ENCODE peak calls at places on chromosomes 3 and 15, in five cellular contexts. N is kidney epithelial cell, G is BJ, H is lower lobe of right lung, T is right cardiac atrium. P is an unnamed sample.

GRCh38 chr3:15726881-15727280 is 70.9 kb downstream of the ANKRD28 start:
- DNase-seq in N (no peak), G (no peak), H (no peak), T (no peak), P (no peak)

GRCh38 chr3:148332509-148332908 is 365.2 kb upstream of the AGTR1 start:
- DNase-seq in N (no peak), G (no peak), H (no peak), T (no peak), P (no peak)

GRCh38 chr15:40958146-40958545 is 4.9 kb downstream of the CHAC1 start:
- DNase-seq in N (no peak), G (no peak), H (no peak), T (no peak), P (no peak)

GRCh38 chr15:47513496-47513895 is 203.8 kb upstream of the SEMA6D start:
- DNase-seq in N (no peak), G (no peak), H (no peak), T (no peak), P (no peak)

GRCh38 chr3:117665311-117665710 is 955.7 kb downstream of the TUSC7 start:
- DNase-seq in N (no peak), G (no peak), H (peak), T (no peak), P (peak)

GRCh38 chr15:37101634-37102314 is 1.4 kb upstream of the MEIS2 start:
- DNase-seq in N (no peak), G (no peak), H (peak), T (peak), P (peak)

GRCh38 chr3:184379375-184380209 is at the start of gene CHRD:
- DNase-seq in N (no peak), G (no peak), H (no peak), T (peak), P (no peak)

GRCh38 chr15:68311464-68311835 is 33.9 kb downstream of the FEM1B start:
- DNase-seq in N (no peak), G (no peak), H (no peak), T (no peak), P (no peak)

GRCh38 chr15:74258456-74259323 is 22.6 kb downstream of the CCDC33 start:
- DNase-seq in N (no peak), G (no peak), H (no peak), T (peak), P (no peak)

GRCh38 chr15:51405646-51406194 is 64.3 kb downstream of the GLDN start:
- DNase-seq in N (no peak), G (no peak), H (no peak), T (no peak), P (no peak)

GRCh38 chr3:190619353-190619752 is 105.5 kb downstream of the IL1RAP start:
- DNase-seq in N (no peak), G (no peak), H (no peak), T (no peak), P (no peak)

GRCh38 chr3:28915711-28916481 is 365.0 kb upstream of the RBMS3 start:
- DNase-seq in N (no peak), G (no peak), H (peak), T (peak), P (no peak)

GRCh38 chr15:71251548-71252035 is 136.3 kb downstream of the THSD4 start:
- DNase-seq in N (no peak), G (no peak), H (no peak), T (no peak), P (no peak)

GRCh38 chr3:112034436-112034835 is at the start of gene TMPRSS7:
- DNase-seq in N (no peak), G (no peak), H (no peak), T (no peak), P (no peak)
- H3K4me3 ChIP-seq in N (no peak), G (no peak), H (no peak), T (no peak), P (no peak)

GRCh38 chr15:59296181-59296617 is 76.5 kb downstream of the MYO1E start:
- DNase-seq in N (peak), G (peak), H (no peak), T (no peak), P (no peak)

GRCh38 chr15:59294574-59294960 is 78.1 kb downstream of the MYO1E start:
- DNase-seq in N (no peak), G (no peak), H (no peak), T (no peak), P (no peak)

GRCh38 chr15:59295742-59296090 is 77.0 kb downstream of the MYO1E start:
- DNase-seq in N (no peak), G (no peak), H (no peak), T (no peak), P (no peak)

GRCh38 chr15:59292393-59292792 is 80.3 kb downstream of the MYO1E start:
- DNase-seq in N (no peak), G (no peak), H (no peak), T (no peak), P (no peak)

GRCh38 chr15:59294961-59295741 is 77.5 kb downstream of the MYO1E start:
- DNase-seq in N (peak), G (peak), H (no peak), T (no peak), P (no peak)
- H3K4me3 ChIP-seq in N (no peak), G (no peak), H (no peak), T (no peak), P (no peak)

GRCh38 chr3:83233715-83234114 is 1472.3 kb upstream of the GBE1 start:
- DNase-seq in N (no peak), G (no peak), H (no peak), T (no peak), P (no peak)

GRCh38 chr3:83235180-83235814 is 1473.9 kb upstream of the GBE1 start:
- DNase-seq in N (no peak), G (no peak), H (no peak), T (no peak), P (no peak)

GRCh38 chr3:83230376-83230775 is 1468.9 kb upstream of the GBE1 start:
- DNase-seq in N (no peak), G (no peak), H (no peak), T (no peak), P (no peak)

GRCh38 chr3:83226751-83227150 is 1465.3 kb upstream of the GBE1 start:
- DNase-seq in N (no peak), G (no peak), H (no peak), T (no peak), P (peak)

GRCh38 chr3:83230841-83231240 is 1469.4 kb upstream of the GBE1 start:
- DNase-seq in N (no peak), G (no peak), H (no peak), T (no peak), P (no peak)
- H3K4me3 ChIP-seq in N (no peak), G (no peak), H (no peak), T (no peak), P (no peak)

DNA sequence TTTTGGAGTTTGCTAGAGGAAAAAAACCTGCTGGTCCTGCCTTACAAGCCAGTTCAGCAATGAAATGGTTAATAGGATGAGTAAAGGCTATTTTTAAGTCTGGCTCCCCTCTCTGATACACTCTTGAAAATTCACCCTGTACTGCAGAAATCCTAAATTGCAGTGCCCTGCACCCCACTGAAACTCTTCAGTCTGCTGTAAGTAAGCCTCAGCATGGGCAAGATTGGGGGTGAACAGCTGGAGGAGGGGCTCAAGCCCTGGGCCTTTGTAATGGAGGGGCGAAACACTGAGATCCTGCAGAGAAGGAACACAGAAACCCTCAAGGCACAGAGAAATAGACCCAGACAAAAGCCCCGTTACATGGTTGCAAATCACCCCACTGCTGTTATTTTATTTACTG is 44.9 kb downstream of the SOX2 start:
- DNase-seq in N (no peak), G (no peak), H (no peak), T (no peak), P (no peak)
- H3K4me3 ChIP-seq in N (no peak), G (no peak), H (no peak), T (no peak), P (no peak)

DNA sequence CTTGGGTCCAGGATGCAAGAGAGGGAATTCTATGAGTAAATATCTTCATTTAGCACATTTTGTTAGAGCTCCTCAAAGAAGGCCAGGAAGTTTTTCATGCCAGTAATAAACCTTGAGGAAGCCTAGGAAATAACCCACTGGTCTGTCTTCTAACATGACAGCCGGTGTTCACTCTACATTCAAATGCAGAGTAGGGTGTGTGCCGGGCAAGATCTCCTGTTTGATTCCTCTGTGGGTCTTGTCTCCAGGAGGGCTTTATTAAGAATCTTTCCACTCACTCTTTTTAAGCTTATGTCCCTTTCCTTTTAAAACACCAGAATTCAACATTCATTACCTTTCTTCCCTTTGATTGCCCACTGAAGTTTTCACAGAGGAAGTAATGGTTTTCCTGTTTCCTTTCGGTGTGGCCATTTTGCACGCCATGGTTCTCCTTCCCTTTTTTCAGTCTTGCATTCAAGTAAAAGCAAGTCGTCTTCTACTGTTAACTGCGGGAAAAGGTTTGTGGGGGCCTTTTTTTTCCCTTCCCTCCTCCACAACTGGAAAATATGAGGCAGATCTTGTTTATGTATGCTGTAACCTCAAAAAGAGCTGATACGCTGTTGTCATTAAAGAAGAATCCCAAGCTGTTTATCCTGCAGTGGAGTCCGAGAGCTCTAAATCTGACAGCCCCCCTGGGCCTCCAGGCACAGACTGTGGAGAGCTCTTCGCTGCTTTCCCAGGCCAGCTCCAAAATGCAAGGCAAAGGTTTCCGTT is 40.6 kb downstream of the FILIP1L start:
- DNase-seq in N (no peak), G (peak), H (no peak), T (peak), P (peak)
- H3K4me3 ChIP-seq in N (no peak), G (no peak), H (no peak), T (no peak), P (peak)

GRCh38 chr3:197811343-197811742 is 20.3 kb downstream of the LRCH3 start:
- DNase-seq in N (no peak), G (peak), H (peak), T (peak), P (no peak)

GRCh38 chr3:197810901-197811300 is 19.8 kb downstream of the LRCH3 start:
- DNase-seq in N (no peak), G (no peak), H (no peak), T (no peak), P (no peak)

GRCh38 chr3:197807969-197808587 is 17.0 kb downstream of the LRCH3 start:
- DNase-seq in N (no peak), G (peak), H (no peak), T (no peak), P (no peak)

GRCh38 chr3:197814372-197814771 is 23.3 kb downstream of the LRCH3 start:
- DNase-seq in N (no peak), G (no peak), H (no peak), T (no peak), P (no peak)

GRCh38 chr3:197809356-197810020 is 18.4 kb downstream of the LRCH3 start:
- DNase-seq in N (no peak), G (peak), H (no peak), T (no peak), P (no peak)
- H3K4me3 ChIP-seq in N (no peak), G (no peak), H (no peak), T (no peak), P (no peak)

GRCh38 chr3:43073116-43073835 is 32.6 kb downstream of the POMGNT2 start:
- DNase-seq in N (no peak), G (no peak), H (no peak), T (no peak), P (no peak)
- H3K4me3 ChIP-seq in N (no peak), G (no peak), H (no peak), T (no peak), P (no peak)

GRCh38 chr3:535566-536416 is 339.2 kb downstream of the CHL1 start:
- DNase-seq in N (no peak), G (no peak), H (peak), T (peak), P (no peak)
- H3K4me3 ChIP-seq in N (peak), G (peak), H (peak), T (peak), P (no peak)